ENCODE peak calls at places on chromosomes 11 and 22, in four cellular contexts. Z, D, K and V are unnamed samples.
A peak's percentile ranks its signal among the peaks of the same experiment; 100 is the strongest.

GRCh38 chr11:126334665-126335462 is 20.6 kb upstream of the ST3GAL4 start:
- DNase-seq in D (no peak), K (no peak), Z (no peak), V (no peak)

GRCh38 chr22:31177420-31178162 is 17.6 kb downstream of the RNF185 start:
- DNase-seq in K (no peak), Z (no peak), D (no peak), V (no peak)

GRCh38 chr22:45549739-45550138 is 47.1 kb downstream of the FBLN1 start:
- DNase-seq in K (no peak), D (no peak), Z (no peak), V (no peak)

GRCh38 chr11:126478466-126478865 is 123.0 kb downstream of the ST3GAL4 start:
- DNase-seq in D (no peak), Z (no peak), K (no peak), V (no peak)

GRCh38 chr11:2587976-2588748 is 111.6 kb downstream of the KCNQ1OT1 start:
- DNase-seq in D (no peak), Z (peak; percentile 54), K (no peak), V (peak; percentile 72)

GRCh38 chr22:19821523-19822300 is 33.0 kb downstream of the GNB1L start:
- DNase-seq in Z (no peak), D (peak; percentile 27), K (no peak), V (peak; percentile 59)

GRCh38 chr11:79308429-79308828 is 132.4 kb downstream of the TENM4 start:
- DNase-seq in K (no peak), Z (no peak), D (no peak), V (no peak)

GRCh38 chr11:108592591-108593213 is 866 bp downstream of the EXPH5 start:
- DNase-seq in D (peak; percentile 58), K (no peak), Z (no peak), V (peak; percentile 90)

GRCh38 chr11:69746780-69747742 is 28.1 kb downstream of the FGF4 start:
- DNase-seq in Z (no peak), K (no peak), D (no peak), V (no peak)

GRCh38 chr11:69697489-69697843 is 6.4 kb downstream of the FGF19 start:
- DNase-seq in K (no peak), D (no peak), Z (no peak), V (no peak)

GRCh38 chr11:68269414-68270081 is 2.2 kb downstream of the C11orf24 start:
- DNase-seq in D (no peak), K (no peak), Z (no peak), V (no peak)
- H3K27ac ChIP-seq in D (no peak overlapping the region), K (peak overlapping the region; percentile 95), Z (peak overlapping the region; percentile 67), V (no peak overlapping the region)

DNA sequence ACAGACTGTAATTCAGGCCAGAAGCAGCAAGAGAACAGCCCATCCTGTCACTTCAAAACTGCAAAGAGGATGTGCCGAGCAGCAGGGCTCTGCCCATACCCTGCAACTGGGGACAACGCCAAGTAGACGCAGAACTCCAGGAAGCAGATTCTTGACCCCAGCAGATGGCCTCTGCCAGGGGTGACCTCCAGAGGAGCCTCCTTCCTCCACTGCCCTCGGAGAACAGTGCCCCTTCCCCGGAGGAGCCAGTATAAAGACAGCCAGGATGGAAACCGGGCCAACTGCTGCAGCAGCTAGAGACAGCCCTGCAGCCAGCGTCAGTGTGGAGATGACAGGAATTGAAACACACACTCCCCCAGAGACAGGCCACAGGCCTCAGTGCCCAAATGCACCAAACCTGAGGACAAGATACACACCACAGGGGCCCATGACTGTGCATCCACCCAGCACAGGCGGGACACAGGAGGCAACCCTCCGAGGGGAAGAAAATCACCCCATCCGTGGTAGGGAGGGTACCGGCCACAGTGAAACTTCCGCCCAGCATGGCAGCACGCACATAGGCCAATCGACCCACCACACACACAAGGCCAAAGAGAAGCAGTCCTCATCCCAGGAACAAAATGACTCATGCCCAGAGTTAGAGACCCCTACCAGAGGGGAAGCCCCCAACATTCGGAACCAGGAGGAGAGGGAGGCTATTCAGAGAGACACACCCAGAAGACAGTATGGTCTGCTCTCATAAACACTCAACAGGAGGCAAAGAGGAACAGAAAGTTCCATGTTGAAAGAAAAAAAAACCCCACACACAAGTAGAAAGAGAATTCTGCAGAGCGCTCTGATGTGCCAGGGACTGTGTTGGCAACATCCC is 5.6 kb downstream of the AHNAK start:
- DNase-seq in K (no peak), D (no peak), Z (peak; percentile 71), V (no peak)
- H3K27ac ChIP-seq in K (peak overlapping the region; percentile 97), D (peak overlapping the region; percentile 97), Z (peak overlapping the region; percentile 99), V (peak overlapping the region; percentile 98)

DNA sequence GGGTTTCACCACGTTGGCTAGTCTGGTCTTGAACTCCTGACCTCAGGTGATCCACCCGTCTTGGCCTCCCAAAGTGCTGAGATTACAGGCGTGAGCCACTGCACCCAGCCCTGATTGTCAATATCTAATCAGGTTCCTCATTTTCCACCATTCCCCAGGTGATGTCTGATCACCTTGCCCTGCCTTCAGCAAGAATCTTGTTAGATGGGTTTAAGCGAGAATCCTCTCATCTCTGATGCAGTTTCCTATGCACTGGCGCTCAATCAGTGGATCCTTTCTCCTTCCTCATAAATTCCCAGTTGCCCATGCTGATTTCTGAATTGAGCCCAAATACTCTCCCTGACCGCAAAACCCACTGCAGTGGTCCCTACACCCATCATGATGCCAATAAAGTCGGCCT is 664 bp upstream of the ZC3H7B start:
- DNase-seq in D (no peak), Z (no peak), K (no peak), V (no peak)
- H3K27ac ChIP-seq in D (peak overlapping the region; percentile 90), Z (peak overlapping the region; percentile 86), K (peak overlapping the region; percentile 87), V (peak overlapping the region; percentile 86)

DNA sequence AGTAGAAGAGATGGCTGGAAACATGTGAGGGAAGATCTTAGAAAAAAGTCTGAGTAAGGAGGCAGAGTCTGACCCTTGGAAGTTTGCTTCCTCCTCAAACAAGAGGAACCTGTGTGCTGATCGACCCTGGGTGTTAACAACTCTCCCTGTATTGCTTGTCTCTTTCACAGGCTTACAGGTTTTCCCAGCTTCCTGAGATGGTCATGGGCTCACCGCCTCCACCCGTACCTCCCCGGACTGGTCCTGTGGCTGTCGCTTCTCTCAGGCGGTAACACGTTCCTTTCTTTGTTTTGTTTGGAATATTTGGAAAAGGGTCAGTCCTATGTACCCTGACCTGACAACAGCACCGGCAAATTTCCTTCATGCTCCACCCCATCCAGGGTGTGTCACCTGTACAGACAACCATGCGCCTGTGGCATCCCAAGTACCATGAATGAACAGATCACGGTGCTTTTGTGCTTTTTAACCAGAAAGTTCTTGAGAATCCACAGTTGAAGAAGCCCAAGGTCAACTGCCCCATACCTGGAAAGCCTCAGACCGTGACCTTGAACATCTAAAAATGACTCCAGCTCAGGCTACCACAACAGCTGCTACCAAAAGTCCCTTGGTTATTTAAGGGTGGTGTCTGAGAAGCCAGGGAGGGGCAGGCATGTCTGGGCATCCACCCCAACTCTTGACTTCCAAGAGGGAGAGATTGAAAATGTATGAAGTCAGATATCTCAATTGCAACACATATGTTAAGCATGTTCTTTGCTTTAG is 44.6 kb downstream of the C11orf91 start:
- DNase-seq in Z (no peak), K (peak; percentile 46), D (no peak), V (no peak)
- H3K27ac ChIP-seq in Z (no peak overlapping the region), K (no peak overlapping the region), D (no peak overlapping the region), V (no peak overlapping the region)

DNA sequence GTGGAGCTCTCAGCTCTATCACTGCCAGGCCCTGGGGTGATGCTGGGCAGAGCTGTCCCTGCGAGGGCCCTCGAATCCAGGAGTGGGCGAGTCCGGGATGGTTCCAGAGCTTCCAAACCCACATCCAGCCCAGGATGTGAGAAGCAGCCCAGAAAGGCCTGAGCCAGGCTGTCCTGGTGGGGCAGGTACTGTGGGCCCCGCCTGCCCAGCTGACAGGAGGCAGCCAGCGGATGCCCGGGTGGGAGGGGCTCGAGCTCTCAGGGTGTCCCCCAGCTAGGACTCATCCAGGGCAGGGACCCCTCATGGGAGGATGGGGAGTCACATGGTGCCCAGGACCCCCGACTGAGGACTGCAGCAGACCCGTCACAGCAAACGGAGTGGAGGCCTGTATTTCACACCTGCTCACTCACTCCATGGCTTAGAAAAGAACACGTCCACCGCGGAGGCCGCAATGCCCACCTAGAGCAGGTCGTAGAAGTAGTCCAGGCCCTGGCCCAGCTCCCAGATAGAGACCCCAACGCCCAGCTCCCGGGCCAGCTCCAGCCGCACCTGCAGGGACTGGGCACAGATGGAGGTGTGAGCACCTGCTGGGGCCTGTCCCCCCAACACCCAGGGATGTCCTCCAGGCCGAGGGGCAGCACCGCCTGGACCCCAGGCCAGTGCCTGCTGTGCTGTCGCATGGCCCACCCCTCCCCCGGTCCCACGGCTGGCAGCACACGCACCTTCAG is 26.9 kb downstream of the TSPAN4 start:
- DNase-seq in D (no peak), Z (no peak), K (no peak), V (peak; percentile 69)
- H3K27ac ChIP-seq in D (no peak overlapping the region), Z (no peak overlapping the region), K (no peak overlapping the region), V (no peak overlapping the region)